ENCODE peak calls at places on chromosomes 3 and 15, in seven cellular contexts. One of them, this sample, is unnamed.

GRCh38 chr3:197520311-197521276 is 35.2 kb downstream of the BDH1 start:
- DNase-seq in ovary: no peak
- DNase-seq in tibial nerve: no peak
- DNase-seq in Peyer's patch: peak
- DNase-seq in heart left ventricle: no peak
- DNase-seq in sigmoid colon: no peak
- DNase-seq in stomach: peak
- DNase-seq in this sample: no peak

GRCh38 chr3:177760803-177761202 is 563.5 kb upstream of the TBL1XR1 start:
- DNase-seq in stomach: no peak
- DNase-seq in ovary: no peak
- DNase-seq in heart left ventricle: no peak
- DNase-seq in Peyer's patch: no peak
- DNase-seq in sigmoid colon: no peak
- DNase-seq in tibial nerve: no peak
- DNase-seq in this sample: no peak

GRCh38 chr3:73787620-73788019 is 162.9 kb upstream of the PDZRN3 start:
- DNase-seq in heart left ventricle: no peak
- DNase-seq in tibial nerve: no peak
- DNase-seq in stomach: no peak
- DNase-seq in Peyer's patch: no peak
- DNase-seq in ovary: no peak
- DNase-seq in sigmoid colon: no peak
- DNase-seq in this sample: no peak

GRCh38 chr3:149886957-149887356 is 73.9 kb downstream of the RNF13 start:
- DNase-seq in heart left ventricle: no peak
- DNase-seq in ovary: no peak
- DNase-seq in stomach: no peak
- DNase-seq in tibial nerve: no peak
- DNase-seq in sigmoid colon: no peak
- DNase-seq in Peyer's patch: no peak
- DNase-seq in this sample: no peak

GRCh38 chr3:55897573-55898224 is 410.6 kb upstream of the WNT5A start:
- DNase-seq in stomach: no peak
- DNase-seq in tibial nerve: no peak
- DNase-seq in sigmoid colon: no peak
- DNase-seq in ovary: no peak
- DNase-seq in heart left ventricle: no peak
- DNase-seq in Peyer's patch: no peak
- DNase-seq in this sample: no peak

GRCh38 chr15:85755942-85756341 is 38.8 kb downstream of the KLHL25 start:
- DNase-seq in sigmoid colon: peak
- DNase-seq in Peyer's patch: peak
- DNase-seq in stomach: no peak
- DNase-seq in heart left ventricle: no peak
- DNase-seq in tibial nerve: no peak
- DNase-seq in ovary: no peak
- DNase-seq in this sample: no peak

GRCh38 chr15:72585659-72586058 is 68.8 kb upstream of the GOLGA6B start:
- DNase-seq in Peyer's patch: no peak
- DNase-seq in heart left ventricle: no peak
- DNase-seq in ovary: no peak
- DNase-seq in tibial nerve: no peak
- DNase-seq in sigmoid colon: no peak
- DNase-seq in stomach: no peak
- DNase-seq in this sample: no peak

GRCh38 chr3:124565013-124565412 is 165.2 kb upstream of the UMPS start:
- DNase-seq in tibial nerve: peak
- DNase-seq in heart left ventricle: peak
- DNase-seq in Peyer's patch: peak
- DNase-seq in ovary: peak
- DNase-seq in stomach: peak
- DNase-seq in sigmoid colon: peak
- DNase-seq in this sample: peak

GRCh38 chr15:69424748-69425413 is 10.7 kb downstream of the KIF23 start:
- DNase-seq in tibial nerve: no peak
- DNase-seq in stomach: no peak
- DNase-seq in sigmoid colon: no peak
- DNase-seq in heart left ventricle: no peak
- DNase-seq in Peyer's patch: no peak
- DNase-seq in ovary: no peak
- DNase-seq in this sample: no peak

GRCh38 chr3:48018841-48019240 is 2.6 kb upstream of the MAP4 start:
- DNase-seq in ovary: no peak
- DNase-seq in tibial nerve: no peak
- DNase-seq in stomach: no peak
- DNase-seq in heart left ventricle: peak
- DNase-seq in sigmoid colon: no peak
- DNase-seq in Peyer's patch: no peak
- DNase-seq in this sample: no peak

GRCh38 chr3:185992801-185993467 is 55.1 kb upstream of the TRA2B start:
- DNase-seq in ovary: peak
- DNase-seq in stomach: no peak
- DNase-seq in tibial nerve: no peak
- DNase-seq in heart left ventricle: no peak
- DNase-seq in sigmoid colon: no peak
- DNase-seq in Peyer's patch: no peak
- DNase-seq in this sample: peak

GRCh38 chr15:84645997-84646396 is 8.1 kb downstream of the WDR73 start:
- DNase-seq in tibial nerve: no peak
- DNase-seq in sigmoid colon: no peak
- DNase-seq in heart left ventricle: no peak
- DNase-seq in stomach: no peak
- DNase-seq in ovary: no peak
- DNase-seq in Peyer's patch: no peak
- DNase-seq in this sample: no peak

GRCh38 chr3:191235331-191236314 is 36.6 kb downstream of the OSTN start:
- DNase-seq in heart left ventricle: no peak
- DNase-seq in ovary: no peak
- DNase-seq in sigmoid colon: no peak
- DNase-seq in stomach: no peak
- DNase-seq in Peyer's patch: no peak
- DNase-seq in tibial nerve: no peak
- DNase-seq in this sample: no peak

GRCh38 chr3:187263270-187263669 is 28.3 kb downstream of the MASP1 start:
- DNase-seq in heart left ventricle: no peak
- DNase-seq in Peyer's patch: no peak
- DNase-seq in stomach: no peak
- DNase-seq in tibial nerve: no peak
- DNase-seq in ovary: no peak
- DNase-seq in sigmoid colon: no peak
- DNase-seq in this sample: no peak

GRCh38 chr3:119145500-119146167 is at the start of gene TEX55:
- DNase-seq in ovary: no peak
- DNase-seq in heart left ventricle: peak
- DNase-seq in sigmoid colon: no peak
- DNase-seq in tibial nerve: no peak
- DNase-seq in Peyer's patch: no peak
- DNase-seq in stomach: no peak
- DNase-seq in this sample: peak

GRCh38 chr15:48520376-48521155 is 124.9 kb downstream of the FBN1 start:
- DNase-seq in ovary: no peak
- DNase-seq in tibial nerve: no peak
- DNase-seq in Peyer's patch: no peak
- DNase-seq in heart left ventricle: no peak
- DNase-seq in sigmoid colon: no peak
- DNase-seq in stomach: no peak
- DNase-seq in this sample: no peak

GRCh38 chr15:90001062-90001682 is at the start of gene ZNF710:
- DNase-seq in sigmoid colon: peak
- DNase-seq in ovary: peak
- DNase-seq in tibial nerve: no peak
- DNase-seq in heart left ventricle: peak
- DNase-seq in Peyer's patch: peak
- DNase-seq in stomach: no peak
- DNase-seq in this sample: peak

GRCh38 chr3:143764840-143765239 is 83.4 kb downstream of the SLC9A9 start:
- DNase-seq in ovary: no peak
- DNase-seq in tibial nerve: no peak
- DNase-seq in heart left ventricle: no peak
- DNase-seq in stomach: no peak
- DNase-seq in sigmoid colon: no peak
- DNase-seq in Peyer's patch: no peak
- DNase-seq in this sample: no peak

GRCh38 chr15:93080451-93080850 is 8.6 kb downstream of the RGMA start:
- DNase-seq in heart left ventricle: no peak
- DNase-seq in tibial nerve: no peak
- DNase-seq in sigmoid colon: no peak
- DNase-seq in stomach: no peak
- DNase-seq in ovary: no peak
- DNase-seq in Peyer's patch: no peak
- DNase-seq in this sample: no peak

GRCh38 chr15:65766422-65767263 is 25.4 kb downstream of the DENND4A start:
- DNase-seq in stomach: no peak
- DNase-seq in Peyer's patch: no peak
- DNase-seq in sigmoid colon: no peak
- DNase-seq in ovary: no peak
- DNase-seq in tibial nerve: no peak
- DNase-seq in heart left ventricle: no peak
- DNase-seq in this sample: no peak

GRCh38 chr3:129278439-129278969 is at the start of gene HMCES:
- DNase-seq in Peyer's patch: peak
- DNase-seq in ovary: peak
- DNase-seq in stomach: peak
- DNase-seq in tibial nerve: peak
- DNase-seq in heart left ventricle: peak
- DNase-seq in sigmoid colon: peak
- DNase-seq in this sample: peak
- TF ChIP-seq POLR2A in Peyer's patch: peak
- TF ChIP-seq POLR2A in ovary: peak
- TF ChIP-seq POLR2A in stomach: no peak
- TF ChIP-seq POLR2A in tibial nerve: peak
- TF ChIP-seq POLR2A in heart left ventricle: no peak
- TF ChIP-seq POLR2A in sigmoid colon: peak
- TF ChIP-seq POLR2A in this sample: peak

DNA sequence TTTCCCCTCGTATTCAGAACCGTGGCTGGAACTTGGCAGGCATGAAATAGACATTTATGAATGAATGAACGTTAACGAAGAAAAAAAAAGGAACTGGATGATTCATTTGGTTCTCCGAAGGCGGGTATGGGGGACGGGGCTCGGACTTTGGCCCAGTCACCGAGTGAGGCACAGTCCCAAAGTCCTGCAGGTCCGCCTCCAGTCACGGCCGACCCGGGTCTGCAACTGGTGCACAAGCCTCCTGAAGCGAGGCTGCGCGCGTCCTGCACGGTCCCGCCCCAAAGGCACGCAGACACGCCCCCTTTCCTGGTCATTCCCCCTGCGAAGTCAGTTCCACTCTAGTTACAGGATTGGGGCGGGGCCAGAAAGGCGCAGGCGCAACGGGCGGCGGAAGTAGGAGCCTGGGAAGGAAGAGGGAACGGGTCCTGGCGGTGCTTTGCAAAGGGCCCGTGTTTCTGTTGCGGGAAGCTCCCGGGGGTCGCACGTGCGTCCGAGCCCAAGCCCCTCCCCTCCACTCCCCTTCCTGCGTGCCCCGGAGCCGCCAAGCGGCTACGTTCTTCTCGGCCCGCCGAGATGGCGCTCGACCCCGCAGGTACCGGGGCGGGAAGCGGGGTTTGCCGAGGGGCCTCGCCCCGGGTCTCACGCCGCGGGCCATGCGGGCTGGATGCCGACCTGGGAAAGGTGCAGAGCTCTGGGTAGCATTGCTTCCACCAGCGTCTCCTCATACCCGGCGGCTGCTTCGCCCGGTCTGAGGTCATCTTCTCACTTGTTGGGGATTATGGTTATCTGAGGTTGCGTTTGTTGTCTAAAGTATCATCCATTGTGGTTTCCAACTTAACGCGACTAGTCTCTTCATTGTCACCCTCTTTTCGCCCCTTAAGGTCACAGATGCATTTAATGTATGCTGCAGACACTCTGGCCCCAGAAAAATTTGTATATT is at the start of gene CMC1:
- DNase-seq in sigmoid colon: peak
- DNase-seq in stomach: peak
- DNase-seq in ovary: peak
- DNase-seq in tibial nerve: peak
- DNase-seq in Peyer's patch: peak
- DNase-seq in heart left ventricle: peak
- DNase-seq in this sample: peak
- TF ChIP-seq POLR2A in sigmoid colon: peak
- TF ChIP-seq POLR2A in stomach: no peak
- TF ChIP-seq POLR2A in ovary: peak
- TF ChIP-seq POLR2A in tibial nerve: peak
- TF ChIP-seq POLR2A in Peyer's patch: peak
- TF ChIP-seq POLR2A in heart left ventricle: no peak
- TF ChIP-seq POLR2A in this sample: peak

GRCh38 chr3:12662593-12663310 is 1.2 kb downstream of the RAF1 start:
- DNase-seq in stomach: peak
- DNase-seq in Peyer's patch: peak
- DNase-seq in sigmoid colon: no peak
- DNase-seq in heart left ventricle: peak
- DNase-seq in tibial nerve: no peak
- DNase-seq in ovary: no peak
- DNase-seq in this sample: peak
- TF ChIP-seq POLR2A in stomach: no peak
- TF ChIP-seq POLR2A in Peyer's patch: peak
- TF ChIP-seq POLR2A in sigmoid colon: no peak
- TF ChIP-seq POLR2A in heart left ventricle: no peak
- TF ChIP-seq POLR2A in tibial nerve: no peak
- TF ChIP-seq POLR2A in ovary: no peak
- TF ChIP-seq POLR2A in this sample: no peak

GRCh38 chr15:29446480-29446879 is 176.9 kb upstream of the NSMCE3 start:
- DNase-seq in Peyer's patch: peak
- DNase-seq in stomach: no peak
- DNase-seq in sigmoid colon: no peak
- DNase-seq in tibial nerve: no peak
- DNase-seq in heart left ventricle: no peak
- DNase-seq in ovary: no peak
- DNase-seq in this sample: no peak
- TF ChIP-seq POLR2A in Peyer's patch: no peak
- TF ChIP-seq POLR2A in stomach: no peak
- TF ChIP-seq POLR2A in sigmoid colon: no peak
- TF ChIP-seq POLR2A in tibial nerve: no peak
- TF ChIP-seq POLR2A in heart left ventricle: no peak
- TF ChIP-seq POLR2A in ovary: no peak
- TF ChIP-seq POLR2A in this sample: no peak

DNA sequence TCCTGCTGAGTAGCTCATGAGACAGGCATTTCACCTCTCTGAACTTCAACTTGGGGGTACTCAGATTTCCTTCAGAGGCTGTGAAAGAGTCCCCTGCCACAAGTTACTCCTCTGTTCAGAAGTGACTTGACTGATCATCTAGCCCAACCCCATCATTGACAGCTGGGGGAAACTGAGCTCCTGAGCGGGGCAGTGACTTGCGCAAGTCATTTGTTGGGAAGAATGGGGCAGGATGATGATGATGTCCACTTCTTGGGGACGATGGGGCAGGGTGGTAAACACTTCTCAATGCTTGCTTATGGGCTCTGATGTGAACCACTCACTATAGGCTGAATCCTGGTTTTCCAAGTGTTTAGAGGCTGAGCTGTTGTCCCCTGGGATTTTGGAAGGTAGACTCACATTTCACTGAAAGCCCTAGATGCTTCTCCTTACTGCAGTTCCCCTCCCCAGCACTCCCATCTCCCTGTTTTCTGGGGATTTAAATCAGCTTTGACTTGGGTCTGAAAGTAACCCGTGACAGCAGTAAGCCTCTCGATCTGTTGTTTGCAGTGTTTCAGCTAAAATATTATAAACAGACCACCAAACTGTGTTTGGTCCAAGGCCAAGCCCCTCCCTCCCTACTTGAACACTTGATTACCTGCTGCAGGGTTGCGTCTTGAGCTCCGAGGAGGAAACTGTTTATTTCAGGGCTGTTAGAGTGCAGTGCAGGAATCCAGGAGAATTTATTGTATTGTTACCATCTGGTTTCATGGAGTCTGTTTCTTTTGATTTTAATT is 25.1 kb downstream of the SMAD3 start:
- DNase-seq in tibial nerve: no peak
- DNase-seq in sigmoid colon: no peak
- DNase-seq in stomach: no peak
- DNase-seq in heart left ventricle: no peak
- DNase-seq in ovary: no peak
- DNase-seq in Peyer's patch: no peak
- DNase-seq in this sample: no peak
- TF ChIP-seq POLR2A in tibial nerve: no peak
- TF ChIP-seq POLR2A in sigmoid colon: no peak
- TF ChIP-seq POLR2A in stomach: no peak
- TF ChIP-seq POLR2A in heart left ventricle: no peak
- TF ChIP-seq POLR2A in ovary: no peak
- TF ChIP-seq POLR2A in Peyer's patch: no peak
- TF ChIP-seq POLR2A in this sample: no peak